ENCODE peak calls at places on chromosomes 3 and 15, in four cellular contexts. One of them, this sample, is unnamed.

GRCh38 chr3:99903844-99904243 is 86.2 kb downstream of the CMSS1 start:
- DNase-seq in ureter: no peak
- DNase-seq in caudate nucleus: no peak
- DNase-seq in GM04504: no peak
- DNase-seq in this sample: no peak

GRCh38 chr3:83002869-83003445 is 1241.5 kb upstream of the GBE1 start:
- DNase-seq in ureter: no peak
- DNase-seq in caudate nucleus: no peak
- DNase-seq in GM04504: no peak
- DNase-seq in this sample: no peak

GRCh38 chr3:98513136-98513535 is 9.6 kb downstream of the CLDND1 start:
- DNase-seq in ureter: no peak
- DNase-seq in caudate nucleus: no peak
- DNase-seq in GM04504: no peak
- DNase-seq in this sample: no peak

GRCh38 chr15:65525622-65526021 is 4.6 kb upstream of the HACD3 start:
- DNase-seq in ureter: no peak
- DNase-seq in caudate nucleus: no peak
- DNase-seq in GM04504: no peak
- DNase-seq in this sample: no peak

GRCh38 chr3:50381315-50381714 is 22.0 kb upstream of the TMEM115 start:
- DNase-seq in ureter: no peak
- DNase-seq in caudate nucleus: no peak
- DNase-seq in GM04504: no peak
- DNase-seq in this sample: no peak

GRCh38 chr3:170869645-170870593 is at the start of gene RPL22L1:
- DNase-seq in ureter: peak
- DNase-seq in caudate nucleus: no peak
- DNase-seq in GM04504: peak
- DNase-seq in this sample: peak

GRCh38 chr3:40240921-40241320 is 68.6 kb upstream of the EIF1B start:
- DNase-seq in ureter: no peak
- DNase-seq in caudate nucleus: no peak
- DNase-seq in GM04504: no peak
- DNase-seq in this sample: no peak

GRCh38 chr15:58611731-58612676 is 137.5 kb downstream of the ADAM10 start:
- DNase-seq in ureter: no peak
- DNase-seq in caudate nucleus: no peak
- DNase-seq in GM04504: no peak
- DNase-seq in this sample: no peak

GRCh38 chr3:131901686-131902085 is 133.1 kb downstream of the CPNE4 start:
- DNase-seq in ureter: no peak
- DNase-seq in caudate nucleus: no peak
- DNase-seq in GM04504: no peak
- DNase-seq in this sample: no peak

GRCh38 chr3:194201953-194202666 is 66.2 kb downstream of the HES1 start:
- DNase-seq in ureter: no peak
- DNase-seq in caudate nucleus: no peak
- DNase-seq in GM04504: no peak
- DNase-seq in this sample: no peak

GRCh38 chr3:124620600-124621063 is 109.6 kb upstream of the UMPS start:
- DNase-seq in ureter: no peak
- DNase-seq in caudate nucleus: no peak
- DNase-seq in GM04504: no peak
- DNase-seq in this sample: no peak

GRCh38 chr3:46283851-46284450 is 41.7 kb downstream of the CCR3 start:
- DNase-seq in ureter: no peak
- DNase-seq in caudate nucleus: no peak
- DNase-seq in GM04504: no peak
- DNase-seq in this sample: no peak

GRCh38 chr3:192727032-192727847 is at the start of gene FGF12:
- DNase-seq in ureter: peak
- DNase-seq in caudate nucleus: peak
- DNase-seq in GM04504: peak
- DNase-seq in this sample: peak

GRCh38 chr3:101017048-101017447 is 23.8 kb upstream of the ABI3BP start:
- DNase-seq in ureter: no peak
- DNase-seq in caudate nucleus: no peak
- DNase-seq in GM04504: no peak
- DNase-seq in this sample: no peak

GRCh38 chr3:184741798-184742675 is 30.2 kb upstream of the MAGEF1 start:
- DNase-seq in ureter: peak
- DNase-seq in caudate nucleus: no peak
- DNase-seq in GM04504: no peak
- DNase-seq in this sample: no peak

GRCh38 chr3:127263586-127264231 is 24.1 kb downstream of the PRR20G start:
- DNase-seq in ureter: no peak
- DNase-seq in caudate nucleus: no peak
- DNase-seq in GM04504: no peak
- DNase-seq in this sample: no peak

GRCh38 chr3:65126527-65127440 is 439.0 kb upstream of the ADAMTS9 start:
- DNase-seq in ureter: no peak
- DNase-seq in caudate nucleus: no peak
- DNase-seq in GM04504: peak
- DNase-seq in this sample: no peak

GRCh38 chr3:133937756-133938601 is 42.3 kb upstream of the RAB6B start:
- DNase-seq in ureter: no peak
- DNase-seq in caudate nucleus: no peak
- DNase-seq in GM04504: peak
- DNase-seq in this sample: peak

GRCh38 chr3:186235554-186235953 is 126.5 kb downstream of the DGKG start:
- DNase-seq in ureter: no peak
- DNase-seq in caudate nucleus: no peak
- DNase-seq in GM04504: no peak
- DNase-seq in this sample: no peak

GRCh38 chr15:31435256-31435781 is 108.7 kb downstream of the KLF13 start:
- DNase-seq in ureter: peak
- DNase-seq in caudate nucleus: no peak
- DNase-seq in GM04504: peak
- DNase-seq in this sample: peak

GRCh38 chr3:33787328-33788009 is 11.0 kb upstream of the PDCD6IP start:
- DNase-seq in ureter: peak
- DNase-seq in caudate nucleus: peak
- DNase-seq in GM04504: no peak
- DNase-seq in this sample: no peak

GRCh38 chr3:149382091-149382467 is 4.6 kb upstream of the TM4SF1 start:
- DNase-seq in ureter: no peak
- DNase-seq in caudate nucleus: no peak
- DNase-seq in GM04504: no peak
- DNase-seq in this sample: no peak

GRCh38 chr3:66488492-66488891 is 12.3 kb downstream of the LRIG1 start:
- DNase-seq in ureter: no peak
- DNase-seq in caudate nucleus: no peak
- DNase-seq in GM04504: no peak
- DNase-seq in this sample: no peak

GRCh38 chr3:30354972-30355371 is 251.4 kb upstream of the TGFBR2 start:
- DNase-seq in ureter: no peak
- DNase-seq in caudate nucleus: no peak
- DNase-seq in GM04504: no peak
- DNase-seq in this sample: no peak

GRCh38 chr3:153783804-153784203 is 337.4 kb upstream of the ARHGEF26 start:
- DNase-seq in ureter: no peak
- DNase-seq in caudate nucleus: no peak
- DNase-seq in GM04504: no peak
- DNase-seq in this sample: no peak

GRCh38 chr3:155481089-155481488 is 187.6 kb upstream of the STRIT1 start:
- DNase-seq in ureter: no peak
- DNase-seq in caudate nucleus: no peak
- DNase-seq in GM04504: no peak
- DNase-seq in this sample: no peak

GRCh38 chr3:16477054-16477453 is 36.4 kb downstream of the RFTN1 start:
- DNase-seq in ureter: no peak
- DNase-seq in caudate nucleus: no peak
- DNase-seq in GM04504: no peak
- DNase-seq in this sample: no peak

GRCh38 chr3:188205992-188206416 is 52.0 kb downstream of the LPP start:
- DNase-seq in ureter: no peak
- DNase-seq in caudate nucleus: no peak
- DNase-seq in GM04504: no peak
- DNase-seq in this sample: no peak

GRCh38 chr3:49724586-49724985 is 835 bp upstream of the GMPPB start:
- DNase-seq in ureter: no peak
- DNase-seq in caudate nucleus: no peak
- DNase-seq in GM04504: no peak
- DNase-seq in this sample: peak

GRCh38 chr3:133274477-133274876 is 125.4 kb upstream of the BFSP2 start:
- DNase-seq in ureter: no peak
- DNase-seq in caudate nucleus: no peak
- DNase-seq in GM04504: no peak
- DNase-seq in this sample: no peak

GRCh38 chr3:124843496-124843895 is 43.7 kb downstream of the ITGB5 start:
- DNase-seq in ureter: no peak
- DNase-seq in caudate nucleus: no peak
- DNase-seq in GM04504: no peak
- DNase-seq in this sample: no peak

This sample was measured in Right ventricle myocardium superior.